ENCODE peak calls at places on chromosome 15, in nine cellular contexts. A is activated naive CD4-positive, alpha-beta T cell treated with anti-CD3 and anti-CD28 coated beads for 36 hours; C is stimulated activated CD4-positive, alpha-beta T cell treated with anti-CD3 and anti-CD28 coated beads, Interleukin-2, amount 100 ng/mL, for 24 hours; O is activated CD8-positive, alpha-beta memory T cell treated with anti-CD3 and anti-CD28 coated beads for 1 hour; Q is amygdala; B is NCI-H1417; J is HEK293T; S is HCT116; H is hypothalamus. U is an unnamed sample.

GRCh38 chr15:23687143-23687470 is at the start of gene NDN:
- DNase-seq in A (peak), C (peak), O (no peak), Q (peak), B (peak), J (no peak), S (no peak), H (no peak), U (peak)

GRCh38 chr15:90174140-90174891 is 26.8 kb upstream of the SEMA4B start:
- DNase-seq in A (no peak), C (no peak), O (no peak), Q (peak), B (no peak), J (no peak), S (no peak), H (peak), U (no peak)

GRCh38 chr15:92599394-92599970 is 56.1 kb downstream of the FAM174B start:
- DNase-seq in A (peak), C (no peak), O (no peak), Q (no peak), B (no peak), J (no peak), S (no peak), H (no peak), U (no peak)

GRCh38 chr15:39407116-39407515 is 173.8 kb upstream of the THBS1 start:
- DNase-seq in A (no peak), C (no peak), O (no peak), Q (no peak), B (no peak), J (no peak), S (no peak), H (no peak), U (peak)

GRCh38 chr15:84685304-84685703 is 27.3 kb upstream of the NMB start:
- DNase-seq in A (no peak), C (no peak), O (no peak), Q (no peak), B (no peak), J (no peak), S (peak), H (no peak), U (peak)

GRCh38 chr15:69039516-69040225 is 25.2 kb downstream of the NOX5 start:
- DNase-seq in A (no peak), C (no peak), O (no peak), Q (no peak), B (no peak), J (no peak), S (no peak), H (no peak), U (no peak)

GRCh38 chr15:100434038-100434437 is 92.3 kb upstream of the ADAMTS17 start:
- DNase-seq in A (no peak), C (no peak), O (no peak), Q (no peak), B (no peak), J (no peak), S (no peak), H (no peak), U (no peak)

GRCh38 chr15:74127255-74127953 is 3.0 kb upstream of the ISLR2 start:
- DNase-seq in A (peak), C (peak), O (peak), Q (peak), B (peak), J (peak), S (peak), H (peak), U (peak)

GRCh38 chr15:66288796-66289195 is 4.6 kb upstream of the DIS3L start:
- DNase-seq in A (no peak), C (no peak), O (no peak), Q (no peak), B (no peak), J (no peak), S (no peak), H (no peak), U (no peak)

GRCh38 chr15:80615783-80616391 is 79.2 kb upstream of the ABHD17C start:
- DNase-seq in A (no peak), C (no peak), O (no peak), Q (no peak), B (peak), J (no peak), S (no peak), H (no peak), U (peak)

GRCh38 chr15:38253448-38253847 is 812 bp downstream of the SPRED1 start:
- DNase-seq in A (peak), C (peak), O (no peak), Q (no peak), B (no peak), J (no peak), S (peak), H (no peak), U (no peak)

GRCh38 chr15:40246496-40247275 is 7.8 kb downstream of the PAK6 start:
- DNase-seq in A (no peak), C (no peak), O (no peak), Q (no peak), B (no peak), J (no peak), S (no peak), H (no peak), U (no peak)

GRCh38 chr15:90184119-90184785 is 16.9 kb upstream of the SEMA4B start:
- DNase-seq in A (peak), C (peak), O (no peak), Q (peak), B (peak), J (peak), S (peak), H (no peak), U (peak)

U was measured in NCI-H524.